ENCODE peak calls at places on chromosomes 12 and 14, in nine cellular contexts. M is astrocyte; F is heart right ventricle; Y is SJSA1; W is cardiac muscle cell; G is CD4-positive, alpha-beta memory T cell; V is psoas muscle; U is HCT116; R is naive thymus-derived CD4-positive, alpha-beta T cell. D is an unnamed sample. For H3K36me3 and H3K4me1, the result is how much of the 10 kb centered on the place peaks cover.

GRCh38 chr14:76904100-76904739 is 78.0 kb downstream of the LRRC74A start:
- DNase-seq in M (peak), F (peak), Y (peak), W (peak), G (no peak), V (peak), U (no peak), R (no peak), D (no peak)

GRCh38 chr12:25864287-25864686 is 94.2 kb upstream of the RASSF8 start:
- DNase-seq in M (peak), F (no peak), Y (no peak), W (no peak), G (no peak), V (no peak), U (no peak), R (no peak), D (no peak)

GRCh38 chr14:41872906-41873305 is 266.2 kb downstream of the LRFN5 start:
- DNase-seq in M (no peak), F (no peak), Y (no peak), W (peak), G (no peak), V (no peak), U (no peak), R (no peak), D (no peak)

GRCh38 chr12:92356405-92356804 is 210.8 kb upstream of the BTG1 start:
- DNase-seq in M (peak), F (no peak), Y (no peak), W (no peak), G (no peak), V (no peak), U (no peak), R (no peak), D (no peak)

GRCh38 chr12:110349521-110350151 is 53.9 kb downstream of the ANAPC7 start:
- DNase-seq in M (no peak), F (no peak), Y (no peak), W (peak), G (peak), V (no peak), U (no peak), R (peak), D (no peak)

GRCh38 chr12:124392271-124392990 is 97.5 kb downstream of the RFLNA start:
- DNase-seq in M (peak), F (no peak), Y (peak), W (no peak), G (no peak), V (peak), U (peak), R (no peak), D (peak)

GRCh38 chr14:105980224-105980623 is 453.8 kb downstream of the TMEM121 start:
- DNase-seq in M (no peak), F (no peak), Y (no peak), W (no peak), G (no peak), V (no peak), U (no peak), R (no peak), D (no peak)

GRCh38 chr12:62530596-62530995 is 64.0 kb downstream of the MON2 start:
- DNase-seq in M (peak), F (no peak), Y (no peak), W (peak), G (no peak), V (no peak), U (no peak), R (no peak), D (no peak)

GRCh38 chr12:110354172-110354780 is 49.2 kb downstream of the ANAPC7 start:
- DNase-seq in M (no peak), F (no peak), Y (no peak), W (peak), G (no peak), V (no peak), U (no peak), R (no peak), D (no peak)

GRCh38 chr12:75623631-75624118 is 112.3 kb upstream of the KRR1 start:
- DNase-seq in M (peak), F (no peak), Y (no peak), W (peak), G (no peak), V (no peak), U (peak), R (no peak), D (peak)

GRCh38 chr12:56020437-56021189 is at the start of gene IKZF4:
- DNase-seq in M (no peak), F (peak), Y (no peak), W (peak), G (no peak), V (peak), U (no peak), R (no peak), D (peak)

GRCh38 chr12:82757059-82757458 is 70.4 kb downstream of the TMTC2 start:
- DNase-seq in M (no peak), F (no peak), Y (no peak), W (peak), G (no peak), V (no peak), U (no peak), R (no peak), D (no peak)

GRCh38 chr14:71166434-71166833 is 259.2 kb downstream of the PCNX1 start:
- DNase-seq in M (peak), F (no peak), Y (no peak), W (peak), G (no peak), V (no peak), U (peak), R (no peak), D (peak)

DNA sequence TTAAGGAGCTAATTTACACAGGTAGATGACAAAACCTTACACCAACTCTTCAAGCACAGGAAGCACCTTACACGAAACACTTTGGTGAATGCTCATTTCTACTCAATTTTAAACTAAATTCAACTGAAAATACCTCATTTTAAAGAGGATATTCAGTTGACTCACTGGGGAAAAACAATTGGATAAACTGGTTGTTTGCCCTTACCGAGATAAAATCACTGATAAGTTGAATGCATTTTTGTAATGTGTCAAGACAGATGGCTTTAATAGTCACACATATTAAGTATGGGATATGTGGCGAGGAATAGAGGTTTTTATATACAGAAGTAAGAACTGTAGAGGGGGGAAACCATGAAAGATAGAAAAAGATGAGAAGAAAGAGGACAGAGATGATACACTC is 105.4 kb downstream of the HMGA2 start:
- DNase-seq in M (no peak), F (no peak), Y (no peak), W (no peak), G (no peak), V (no peak), U (no peak), R (no peak), D (no peak)
- H3K36me3 ChIP-seq in M (under half), F (under half), Y (under half), W (under half), G (under half), V (under half), U (under half), R (under half), D (under half)

GRCh38 chr14:99265571-99265970 is 6.4 kb downstream of the BCL11B start:
- DNase-seq in M (no peak), F (no peak), Y (no peak), W (no peak), G (peak), V (no peak), U (no peak), R (peak), D (no peak)
- H3K4me3 ChIP-seq in M (no peak), F (no peak), Y (no peak), W (no peak), G (peak), V (no peak), U (no peak), R (peak), D (no peak)

DNA sequence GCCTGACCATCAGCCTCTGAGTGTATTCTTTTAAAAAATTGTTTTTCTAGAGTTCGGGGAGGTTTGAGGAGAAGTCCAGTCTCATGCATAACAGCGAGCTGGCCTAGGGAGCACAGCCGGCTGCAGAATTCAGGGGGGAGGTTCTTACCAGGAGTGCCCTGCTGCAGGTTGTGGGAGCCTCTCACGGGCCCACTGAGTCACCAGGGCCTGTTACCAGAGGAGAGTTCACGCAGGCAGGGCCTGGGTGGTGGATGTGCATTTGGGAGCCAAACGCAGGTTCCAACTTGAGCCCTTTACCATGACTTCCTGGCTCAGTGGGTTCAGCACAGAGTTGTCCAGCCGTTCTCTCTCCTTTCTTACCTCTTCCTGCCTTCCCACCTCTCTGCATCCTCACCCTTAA is 14.4 kb downstream of the CD9 start:
- DNase-seq in M (no peak), F (no peak), Y (no peak), W (no peak), G (no peak), V (no peak), U (no peak), R (no peak), D (no peak)
- H3K4me1 ChIP-seq in M (under half), F (under half), Y (half or more), W (under half), G (under half), V (under half), U (half or more), R (under half), D (under half)

GRCh38 chr14:102078840-102079699 is 7.8 kb downstream of the HSP90AA1 start:
- DNase-seq in M (no peak), F (no peak), Y (no peak), W (no peak), G (no peak), V (no peak), U (no peak), R (no peak), D (no peak)
- H3K36me3 ChIP-seq in M (half or more), F (under half), Y (half or more), W (under half), G (under half), V (under half), U (under half), R (under half), D (half or more)

DNA sequence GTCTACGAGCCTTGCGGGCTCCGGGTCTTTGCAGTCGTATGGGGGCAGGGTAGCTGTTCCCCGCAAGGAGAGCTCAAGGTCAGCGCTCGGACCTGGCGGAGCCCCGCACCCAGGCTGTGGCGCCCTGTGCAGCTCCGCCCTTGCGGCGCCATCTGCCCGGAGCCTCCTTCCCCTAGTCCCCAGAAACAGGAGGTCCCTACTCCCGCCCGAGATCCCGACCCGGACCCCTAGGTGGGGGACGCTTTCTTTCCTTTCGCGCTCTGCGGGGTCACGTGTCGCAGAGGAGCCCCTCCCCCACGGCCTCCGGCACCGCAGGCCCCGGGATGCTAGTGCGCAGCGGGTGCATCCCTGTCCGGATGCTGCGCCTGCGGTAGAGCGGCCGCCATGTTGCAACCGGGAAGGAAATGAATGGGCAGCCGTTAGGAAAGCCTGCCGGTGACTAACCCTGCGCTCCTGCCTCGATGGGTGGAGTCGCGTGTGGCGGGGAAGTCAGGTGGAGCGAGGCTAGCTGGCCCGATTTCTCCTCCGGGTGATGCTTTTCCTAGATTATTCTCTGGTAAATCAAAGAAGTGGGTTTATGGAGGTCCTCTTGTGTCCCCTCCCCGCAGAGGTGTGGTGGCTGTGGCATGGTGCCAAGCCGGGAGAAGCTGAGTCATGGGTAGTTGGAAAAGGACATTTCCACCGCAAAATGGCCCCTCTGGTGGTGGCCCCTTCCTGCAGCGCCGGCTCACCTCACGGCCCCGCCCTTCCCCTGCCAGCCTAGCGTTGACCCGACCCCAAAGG is 788 bp downstream of the GAPDH start:
- DNase-seq in M (peak), F (peak), Y (peak), W (peak), G (peak), V (peak), U (no peak), R (peak), D (peak)
- H3K4me3 ChIP-seq in M (peak), F (peak), Y (peak), W (peak), G (peak), V (peak), U (peak), R (peak), D (peak)

DNA sequence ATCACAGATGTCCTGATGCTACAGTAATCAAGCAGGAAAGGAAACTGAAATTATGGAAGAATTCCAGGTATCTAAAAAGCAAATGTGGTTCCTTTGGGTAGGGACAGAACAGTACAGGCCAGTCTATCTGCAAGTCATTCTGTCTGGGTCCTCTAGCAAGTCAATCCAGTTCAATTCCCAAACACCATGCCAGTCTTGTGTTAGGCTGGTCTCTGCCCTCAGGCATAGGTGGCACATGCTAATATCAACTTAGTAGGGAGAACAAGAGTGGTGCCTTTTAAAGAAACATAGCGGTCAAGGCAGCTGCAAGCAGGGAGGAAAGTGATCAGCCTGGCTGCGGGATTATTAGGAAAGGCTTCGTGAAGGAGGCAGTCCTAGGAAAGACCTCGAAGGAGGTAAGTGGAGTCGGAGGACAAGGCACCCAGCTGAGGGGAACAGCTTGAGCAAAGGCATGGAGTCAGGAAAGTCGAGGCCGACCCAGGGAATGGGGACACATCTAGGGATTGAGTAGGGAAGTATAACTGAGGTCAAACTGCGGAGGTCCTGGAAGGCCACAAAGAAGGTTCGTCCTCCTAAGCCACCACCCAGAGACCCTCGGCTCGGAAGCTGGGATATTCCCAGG is 3.8 kb upstream of the PLEKHG6 start:
- DNase-seq in M (no peak), F (no peak), Y (no peak), W (no peak), G (no peak), V (no peak), U (no peak), R (no peak), D (no peak)
- H3K4me1 ChIP-seq in M (under half), F (under half), Y (under half), W (under half), G (under half), V (under half), U (under half), R (under half), D (under half)